ENCODE peak calls at places on chromosomes 1 and 21, in five cellular contexts. One of them, this sample, is unnamed.
A peak's percentile ranks its signal among the peaks of the same experiment; 100 is the strongest.

GRCh38 chr1:24955161-24955560 is 25.1 kb upstream of the RUNX3 start:
- DNase-seq in kidney: no peak
- DNase-seq in cardiac muscle cell: no peak
- DNase-seq in PC-9: peak; percentile 74
- DNase-seq in astrocyte: peak; percentile 74
- DNase-seq in this sample: no peak

GRCh38 chr1:207838156-207839082 is 72.5 kb downstream of the CD34 start:
- DNase-seq in kidney: peak; percentile 88
- DNase-seq in cardiac muscle cell: no peak
- DNase-seq in PC-9: no peak
- DNase-seq in astrocyte: no peak
- DNase-seq in this sample: no peak

GRCh38 chr1:171868217-171868616 is 26.9 kb downstream of the DNM3 start:
- DNase-seq in kidney: no peak
- DNase-seq in cardiac muscle cell: no peak
- DNase-seq in PC-9: no peak
- DNase-seq in astrocyte: peak; percentile 24
- DNase-seq in this sample: no peak

GRCh38 chr1:31505884-31506497 is 70.3 kb upstream of the TINAGL1 start:
- DNase-seq in kidney: no peak
- DNase-seq in cardiac muscle cell: no peak
- DNase-seq in PC-9: no peak
- DNase-seq in astrocyte: peak; percentile 87
- DNase-seq in this sample: no peak

GRCh38 chr1:194024659-194025058 is 838.2 kb upstream of the B3GALT2 start:
- DNase-seq in kidney: no peak
- DNase-seq in cardiac muscle cell: peak; percentile 3
- DNase-seq in PC-9: no peak
- DNase-seq in astrocyte: peak; percentile 95
- DNase-seq in this sample: no peak

GRCh38 chr1:63651110-63651776 is 58.0 kb downstream of the PGM1 start:
- DNase-seq in kidney: no peak
- DNase-seq in cardiac muscle cell: peak; percentile 54
- DNase-seq in PC-9: no peak
- DNase-seq in astrocyte: peak; percentile 66
- DNase-seq in this sample: no peak

GRCh38 chr1:52520149-52520548 is 32.7 kb downstream of the TUT4 start:
- DNase-seq in kidney: no peak
- DNase-seq in cardiac muscle cell: no peak
- DNase-seq in PC-9: no peak
- DNase-seq in astrocyte: peak; percentile 15
- DNase-seq in this sample: no peak

GRCh38 chr1:235873045-235873444 is 6.3 kb upstream of the LYST start:
- DNase-seq in kidney: no peak
- DNase-seq in cardiac muscle cell: no peak
- DNase-seq in PC-9: no peak
- DNase-seq in astrocyte: no peak
- DNase-seq in this sample: no peak

GRCh38 chr1:150789396-150789795 is 18.7 kb downstream of the CTSK start:
- DNase-seq in kidney: no peak
- DNase-seq in cardiac muscle cell: no peak
- DNase-seq in PC-9: peak; percentile 65
- DNase-seq in astrocyte: no peak
- DNase-seq in this sample: no peak

GRCh38 chr21:34728479-34728878 is 59.7 kb downstream of the CLIC6 start:
- DNase-seq in kidney: no peak
- DNase-seq in cardiac muscle cell: no peak
- DNase-seq in PC-9: no peak
- DNase-seq in astrocyte: no peak
- DNase-seq in this sample: no peak

GRCh38 chr1:97869441-97869840 is 51.4 kb downstream of the DPYD start:
- DNase-seq in kidney: no peak
- DNase-seq in cardiac muscle cell: no peak
- DNase-seq in PC-9: no peak
- DNase-seq in astrocyte: peak; percentile 2
- DNase-seq in this sample: no peak

GRCh38 chr1:91278754-91279153 is 125.9 kb downstream of the HFM1 start:
- DNase-seq in kidney: no peak
- DNase-seq in cardiac muscle cell: no peak
- DNase-seq in PC-9: no peak
- DNase-seq in astrocyte: peak; percentile 16
- DNase-seq in this sample: no peak

GRCh38 chr1:160365325-160365724 is 1.5 kb upstream of the NHLH1 start:
- DNase-seq in kidney: no peak
- DNase-seq in cardiac muscle cell: no peak
- DNase-seq in PC-9: no peak
- DNase-seq in astrocyte: no peak
- DNase-seq in this sample: no peak

GRCh38 chr1:76958808-76959207 is 91.5 kb downstream of the ST6GALNAC5 start:
- DNase-seq in kidney: no peak
- DNase-seq in cardiac muscle cell: no peak
- DNase-seq in PC-9: no peak
- DNase-seq in astrocyte: no peak
- DNase-seq in this sample: no peak

GRCh38 chr1:49060766-49061165 is 284.1 kb upstream of the BEND5 start:
- DNase-seq in kidney: no peak
- DNase-seq in cardiac muscle cell: no peak
- DNase-seq in PC-9: no peak
- DNase-seq in astrocyte: peak; percentile 96
- DNase-seq in this sample: no peak

GRCh38 chr21:39579734-39580332 is 32.9 kb upstream of the B3GALT5 start:
- DNase-seq in kidney: no peak
- DNase-seq in cardiac muscle cell: no peak
- DNase-seq in PC-9: no peak
- DNase-seq in astrocyte: no peak
- DNase-seq in this sample: no peak

GRCh38 chr21:34889287-34889536 is 159.9 kb downstream of the RUNX1 start:
- DNase-seq in kidney: peak; percentile 87
- DNase-seq in cardiac muscle cell: peak; percentile 44
- DNase-seq in PC-9: no peak
- DNase-seq in astrocyte: peak; percentile 69
- DNase-seq in this sample: peak; percentile 39

GRCh38 chr21:45508607-45509565 is 33.4 kb downstream of the SLC19A1 start:
- DNase-seq in kidney: peak; percentile 74
- DNase-seq in cardiac muscle cell: no peak
- DNase-seq in PC-9: no peak
- DNase-seq in astrocyte: no peak
- DNase-seq in this sample: no peak

GRCh38 chr1:201376464-201377374 is 761 bp downstream of the TNNT2 start:
- DNase-seq in kidney: no peak
- DNase-seq in cardiac muscle cell: peak; percentile 71
- DNase-seq in PC-9: no peak
- DNase-seq in astrocyte: peak; percentile 16
- DNase-seq in this sample: peak; percentile 75

GRCh38 chr1:174041369-174041768 is 19.2 kb upstream of the RC3H1 start:
- DNase-seq in kidney: no peak
- DNase-seq in cardiac muscle cell: no peak
- DNase-seq in PC-9: no peak
- DNase-seq in astrocyte: no peak
- DNase-seq in this sample: no peak

GRCh38 chr1:1348420-1349255 is 580 bp downstream of the DVL1 start:
- DNase-seq in kidney: peak; percentile 79
- DNase-seq in cardiac muscle cell: peak; percentile 66
- DNase-seq in PC-9: no peak
- DNase-seq in astrocyte: no peak
- DNase-seq in this sample: no peak

GRCh38 chr1:171426645-171427044 is 58.7 kb upstream of the PRRC2C start:
- DNase-seq in kidney: no peak
- DNase-seq in cardiac muscle cell: no peak
- DNase-seq in PC-9: no peak
- DNase-seq in astrocyte: no peak
- DNase-seq in this sample: no peak

GRCh38 chr1:10286244-10286643 is 75.9 kb downstream of the KIF1B start:
- DNase-seq in kidney: no peak
- DNase-seq in cardiac muscle cell: peak; percentile 43
- DNase-seq in PC-9: no peak
- DNase-seq in astrocyte: no peak
- DNase-seq in this sample: no peak

GRCh38 chr1:15731735-15732685 is 4.0 kb upstream of the SLC25A34 start:
- DNase-seq in kidney: no peak
- DNase-seq in cardiac muscle cell: no peak
- DNase-seq in PC-9: no peak
- DNase-seq in astrocyte: no peak
- DNase-seq in this sample: no peak

GRCh38 chr1:213985181-213986019 is 2.4 kb upstream of the PROX1 start:
- DNase-seq in kidney: no peak
- DNase-seq in cardiac muscle cell: peak; percentile 74
- DNase-seq in PC-9: no peak
- DNase-seq in astrocyte: no peak
- DNase-seq in this sample: peak; percentile 42

GRCh38 chr1:218743861-218744505 is 398.8 kb downstream of the TGFB2 start:
- DNase-seq in kidney: no peak
- DNase-seq in cardiac muscle cell: no peak
- DNase-seq in PC-9: no peak
- DNase-seq in astrocyte: no peak
- DNase-seq in this sample: no peak

GRCh38 chr1:168605443-168605842 is 29.0 kb downstream of the XCL1 start:
- DNase-seq in kidney: no peak
- DNase-seq in cardiac muscle cell: no peak
- DNase-seq in PC-9: no peak
- DNase-seq in astrocyte: no peak
- DNase-seq in this sample: no peak

GRCh38 chr1:212595787-212596714 is 12.5 kb upstream of the ATF3 start:
- DNase-seq in kidney: no peak
- DNase-seq in cardiac muscle cell: no peak
- DNase-seq in PC-9: peak; percentile 99
- DNase-seq in astrocyte: peak; percentile 97
- DNase-seq in this sample: peak; percentile 55

GRCh38 chr1:241611063-241611462 is 29.1 kb downstream of the CHML start:
- DNase-seq in kidney: no peak
- DNase-seq in cardiac muscle cell: peak; percentile 63
- DNase-seq in PC-9: peak; percentile 84
- DNase-seq in astrocyte: peak; percentile 54
- DNase-seq in this sample: peak; percentile 56
- H3K4me1 ChIP-seq in kidney: peaks cover 5% of the 10 kb centered on the region
- H3K4me1 ChIP-seq in cardiac muscle cell: no peaks in the 10 kb centered on the region
- H3K4me1 ChIP-seq in PC-9: peaks cover 55% of the 10 kb centered on the region
- H3K4me1 ChIP-seq in astrocyte: peaks cover 40% of the 10 kb centered on the region
- H3K4me1 ChIP-seq in this sample: peaks cover 14% of the 10 kb centered on the region

GRCh38 chr1:156504062-156504813 is 3.7 kb upstream of the MEF2D start:
- DNase-seq in kidney: peak; percentile 21
- DNase-seq in cardiac muscle cell: no peak
- DNase-seq in PC-9: no peak
- DNase-seq in astrocyte: no peak
- DNase-seq in this sample: no peak

GRCh38 chr1:156505679-156506298 is 5.2 kb upstream of the MEF2D start:
- DNase-seq in kidney: no peak
- DNase-seq in cardiac muscle cell: no peak
- DNase-seq in PC-9: no peak
- DNase-seq in astrocyte: no peak
- DNase-seq in this sample: no peak

GRCh38 chr1:156504821-156505678 is 4.5 kb upstream of the MEF2D start:
- DNase-seq in kidney: peak; percentile 100
- DNase-seq in cardiac muscle cell: peak; percentile 97
- DNase-seq in PC-9: peak; percentile 93
- DNase-seq in astrocyte: peak; percentile 99
- DNase-seq in this sample: peak; percentile 95

GRCh38 chr1:156508205-156508954 is 7.8 kb upstream of the MEF2D start:
- DNase-seq in kidney: no peak
- DNase-seq in cardiac muscle cell: no peak
- DNase-seq in PC-9: peak; percentile 15
- DNase-seq in astrocyte: peak; percentile 66
- DNase-seq in this sample: no peak

DNA sequence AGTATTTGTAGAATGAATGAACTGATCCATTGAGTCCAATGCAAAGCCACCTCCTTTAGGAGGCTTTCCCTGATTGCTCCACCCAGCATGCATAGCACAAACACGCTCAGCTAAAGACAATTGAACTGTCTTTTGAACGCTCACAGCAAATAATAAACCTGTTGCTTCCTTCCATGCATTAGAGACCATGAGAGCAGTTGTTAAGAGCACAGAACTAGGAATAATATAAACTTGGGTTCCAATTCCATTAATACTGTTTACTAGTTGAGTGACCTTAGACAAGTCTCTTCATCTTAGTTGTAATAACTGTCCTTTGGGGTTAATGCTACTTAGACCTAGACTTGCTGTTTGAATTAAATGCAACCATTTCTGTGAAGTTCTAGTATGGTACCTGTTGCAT is 5.9 kb upstream of the MEF2D start:
- DNase-seq in kidney: no peak
- DNase-seq in cardiac muscle cell: no peak
- DNase-seq in PC-9: no peak
- DNase-seq in astrocyte: no peak
- DNase-seq in this sample: no peak
- H3K4me1 ChIP-seq in kidney: peaks cover 38% of the 10 kb centered on the region
- H3K4me1 ChIP-seq in cardiac muscle cell: peaks cover 53% of the 10 kb centered on the region
- H3K4me1 ChIP-seq in PC-9: peaks cover 41% of the 10 kb centered on the region
- H3K4me1 ChIP-seq in astrocyte: peaks cover 45% of the 10 kb centered on the region
- H3K4me1 ChIP-seq in this sample: peaks cover 42% of the 10 kb centered on the region

DNA sequence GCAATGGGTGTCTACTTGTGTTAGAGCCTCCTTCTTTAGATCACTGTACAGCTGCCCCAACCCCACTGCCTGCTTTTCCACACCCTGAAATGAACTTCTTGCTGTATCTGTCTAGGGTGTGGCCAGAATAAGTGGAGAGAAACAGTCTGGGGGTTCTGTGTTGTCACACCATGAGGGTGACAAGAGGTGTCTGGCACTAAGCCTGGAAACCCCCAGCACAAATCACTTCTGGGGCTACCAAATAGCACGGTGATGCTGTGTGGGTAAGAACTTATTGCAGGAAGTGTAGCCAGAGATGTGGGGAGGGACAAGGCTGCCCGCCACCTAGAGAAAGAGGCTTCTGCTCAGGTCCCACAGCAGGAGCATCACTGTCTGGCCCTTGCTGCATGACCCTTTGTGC is 4.8 kb downstream of the MAB21L3 start:
- DNase-seq in kidney: no peak
- DNase-seq in cardiac muscle cell: no peak
- DNase-seq in PC-9: no peak
- DNase-seq in astrocyte: no peak
- DNase-seq in this sample: no peak
- H3K4me1 ChIP-seq in kidney: peaks cover 14% of the 10 kb centered on the region
- H3K4me1 ChIP-seq in cardiac muscle cell: peaks cover 49% of the 10 kb centered on the region
- H3K4me1 ChIP-seq in PC-9: peaks cover 9% of the 10 kb centered on the region
- H3K4me1 ChIP-seq in astrocyte: peaks cover 6% of the 10 kb centered on the region
- H3K4me1 ChIP-seq in this sample: peaks cover 15% of the 10 kb centered on the region

DNA sequence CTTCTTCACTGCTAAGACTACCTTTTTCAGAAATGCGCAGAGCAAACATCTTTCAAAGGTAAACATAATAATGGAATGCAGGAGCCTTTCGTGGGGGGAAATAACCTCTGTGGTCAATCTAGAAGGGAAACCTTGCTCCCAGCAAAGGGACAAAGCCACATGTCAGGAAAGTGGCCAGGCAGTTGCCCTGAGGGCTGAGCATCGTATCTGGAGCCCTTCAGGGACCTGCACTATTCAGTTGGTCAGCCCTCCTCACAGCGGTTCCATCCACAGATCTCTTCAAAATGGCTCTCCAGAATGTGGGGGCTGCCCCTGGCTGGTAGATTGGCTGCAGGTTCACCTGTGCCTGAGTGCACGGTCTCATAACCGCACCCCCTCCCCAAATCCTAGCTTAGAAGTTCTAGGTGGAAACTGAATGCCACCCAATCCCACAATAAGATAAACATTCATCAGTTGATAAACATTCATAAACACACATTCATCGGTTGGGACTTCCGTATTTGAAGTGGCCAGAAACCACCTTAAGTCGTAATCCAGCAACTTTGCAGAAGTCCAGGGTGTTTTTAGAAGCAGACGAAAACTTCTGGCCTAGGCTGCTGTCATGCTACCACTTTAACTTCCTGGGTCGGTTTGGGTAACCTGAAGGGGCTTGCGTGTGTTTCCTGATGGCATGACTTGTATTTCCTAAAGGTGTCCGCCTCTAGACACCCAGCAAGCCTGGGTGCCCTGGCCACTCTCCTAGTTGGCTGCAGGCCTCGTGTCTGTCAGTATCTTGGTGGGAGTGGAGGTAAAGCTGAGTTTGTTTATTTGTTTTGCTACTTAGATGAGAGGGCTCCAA is 50.5 kb downstream of the RASSF5 start:
- DNase-seq in kidney: no peak
- DNase-seq in cardiac muscle cell: no peak
- DNase-seq in PC-9: peak; percentile 42
- DNase-seq in astrocyte: no peak
- DNase-seq in this sample: no peak
- H3K4me1 ChIP-seq in kidney: peaks cover 15% of the 10 kb centered on the region
- H3K4me1 ChIP-seq in cardiac muscle cell: peaks cover 73% of the 10 kb centered on the region
- H3K4me1 ChIP-seq in PC-9: peaks cover 16% of the 10 kb centered on the region
- H3K4me1 ChIP-seq in astrocyte: peaks cover 4% of the 10 kb centered on the region
- H3K4me1 ChIP-seq in this sample: peaks cover 11% of the 10 kb centered on the region